ENCODE peak calls at places on chromosomes 16 and 17, in nine cellular contexts. O is psoas muscle, L is cardiac muscle cell, T is right atrium auricular region, A is SHP77 treated with DMSO at 0.1 percent for 48 hours, S is smooth muscle cell of the brain vasculature, J is NCI-H1048, Z is EL, E is DMS79 treated with DMSO at 0.1 percent for 48 hours. C is an unnamed sample.

GRCh38 chr17:39252788-39253460 is 27.2 kb upstream of the STAC2 start:
- DNase-seq in O (no peak), L (no peak), T (no peak), A (no peak), S (no peak), J (no peak), Z (no peak), E (no peak), C (no peak)

GRCh38 chr16:67883872-67884261 is 818 bp upstream of the NRN1L start:
- DNase-seq in O (peak; percentile 80), L (peak; percentile 59), T (no peak), A (no peak), S (no peak), J (no peak), Z (peak; percentile 37), E (no peak), C (peak; percentile 79)

GRCh38 chr16:57821149-57821971 is 19.1 kb upstream of the KIFC3 start:
- DNase-seq in O (no peak), L (no peak), T (no peak), A (no peak), S (no peak), J (no peak), Z (no peak), E (no peak), C (no peak)

GRCh38 chr16:56295739-56296527 is 104.6 kb downstream of the GNAO1 start:
- DNase-seq in O (no peak), L (no peak), T (no peak), A (no peak), S (no peak), J (no peak), Z (no peak), E (peak; percentile 8), C (no peak)

GRCh38 chr17:80097307-80097630 is 4.1 kb upstream of the GAA start:
- DNase-seq in O (peak; percentile 44), L (no peak), T (no peak), A (no peak), S (no peak), J (no peak), Z (no peak), E (no peak), C (no peak)

GRCh38 chr16:82360024-82360783 is 190.2 kb upstream of the MPHOSPH6 start:
- DNase-seq in O (no peak), L (no peak), T (no peak), A (no peak), S (no peak), J (no peak), Z (no peak), E (no peak), C (no peak)

GRCh38 chr17:46995841-46996571 is 17.0 kb upstream of the RPRML start:
- DNase-seq in O (no peak), L (peak; percentile 56), T (no peak), A (no peak), S (no peak), J (no peak), Z (peak; percentile 56), E (no peak), C (no peak)

GRCh38 chr16:28494141-28494851 is at the start of gene APOBR:
- DNase-seq in O (no peak), L (no peak), T (no peak), A (no peak), S (no peak), J (no peak), Z (no peak), E (no peak), C (no peak)

GRCh38 chr17:78488867-78489634 is 88.1 kb downstream of the DNAH17 start:
- DNase-seq in O (no peak), L (no peak), T (no peak), A (no peak), S (no peak), J (no peak), Z (no peak), E (no peak), C (no peak)

GRCh38 chr16:72840591-72841381 is 207.1 kb downstream of the ZFHX3 start:
- DNase-seq in O (no peak), L (no peak), T (no peak), A (no peak), S (no peak), J (no peak), Z (no peak), E (no peak), C (no peak)

GRCh38 chr16:87636050-87636684 is 33.9 kb downstream of the JPH3 start:
- DNase-seq in O (peak; percentile 92), L (peak; percentile 88), T (peak; percentile 82), A (peak; percentile 60), S (peak; percentile 28), J (no peak), Z (peak; percentile 82), E (peak; percentile 85), C (peak; percentile 84)

GRCh38 chr16:51449441-51449840 is 298.4 kb upstream of the SALL1 start:
- DNase-seq in O (no peak), L (no peak), T (no peak), A (no peak), S (no peak), J (no peak), Z (no peak), E (no peak), C (peak; percentile 23)

GRCh38 chr16:88978608-88979346 is 1.8 kb upstream of the CBFA2T3 start:
- DNase-seq in O (no peak), L (no peak), T (no peak), A (no peak), S (no peak), J (no peak), Z (no peak), E (no peak), C (no peak)

GRCh38 chr17:72397687-72398086 is 276.9 kb downstream of the SOX9 start:
- DNase-seq in O (no peak), L (peak; percentile 30), T (no peak), A (no peak), S (no peak), J (no peak), Z (peak; percentile 49), E (no peak), C (no peak)

GRCh38 chr17:32289454-32289853 is 23.8 kb downstream of the RHBDL3 start:
- DNase-seq in O (no peak), L (no peak), T (no peak), A (no peak), S (no peak), J (no peak), Z (no peak), E (no peak), C (no peak)

GRCh38 chr17:8387914-8388651 is 5.1 kb upstream of the RPL26 start:
- DNase-seq in O (no peak), L (no peak), T (no peak), A (no peak), S (no peak), J (no peak), Z (no peak), E (no peak), C (no peak)

GRCh38 chr16:1712791-1713261 is 6.8 kb downstream of the MAPK8IP3 start:
- DNase-seq in O (no peak), L (no peak), T (no peak), A (no peak), S (no peak), J (no peak), Z (no peak), E (no peak), C (no peak)

GRCh38 chr16:22151599-22151998 is 10.7 kb upstream of the SDR42E2 start:
- DNase-seq in O (no peak), L (no peak), T (no peak), A (no peak), S (no peak), J (no peak), Z (no peak), E (no peak), C (no peak)

GRCh38 chr17:56884483-56885144 is 29.2 kb downstream of the TRIM25 start:
- DNase-seq in O (no peak), L (no peak), T (no peak), A (no peak), S (no peak), J (no peak), Z (no peak), E (no peak), C (no peak)

GRCh38 chr16:66933776-66934137 is 445 bp downstream of the CIAO2B start:
- DNase-seq in O (no peak), L (no peak), T (no peak), A (no peak), S (no peak), J (no peak), Z (no peak), E (no peak), C (no peak)

GRCh38 chr17:63961355-63962207 is 11.1 kb downstream of the SCN4A start:
- DNase-seq in O (peak; percentile 95), L (peak; percentile 90), T (peak; percentile 82), A (no peak), S (no peak), J (peak; percentile 73), Z (peak; percentile 66), E (no peak), C (peak; percentile 98)

C was measured in nephron progenitor cell.